ENCODE peak calls at places on chromosomes 4 and X, in eight cellular contexts. One of them, this sample, is unnamed.

GRCh38 chrX:24498975-24499374 is 33.9 kb downstream of the PDK3 start:
- DNase-seq in activated naive CD4-positive, alpha-beta T cell: no peak
- DNase-seq in AG09319: no peak
- DNase-seq in LHCN-M2: no peak
- DNase-seq in EL: no peak
- DNase-seq in activated T-cell treated with anti-CD3 and anti-CD28 coated beads, Interleukin-2, amount 50 U/mL, for 72 hours: no peak
- DNase-seq in suprapubic skin: no peak
- DNase-seq in MM.1S: peak; percentile 61
- DNase-seq in this sample: peak; percentile 25

GRCh38 chrX:1475881-1476280 is 23.2 kb upstream of the ASMTL start:
- DNase-seq in activated naive CD4-positive, alpha-beta T cell: no peak
- DNase-seq in AG09319: no peak
- DNase-seq in LHCN-M2: no peak
- DNase-seq in EL: no peak
- DNase-seq in activated T-cell treated with anti-CD3 and anti-CD28 coated beads, Interleukin-2, amount 50 U/mL, for 72 hours: no peak
- DNase-seq in suprapubic skin: no peak
- DNase-seq in MM.1S: no peak
- DNase-seq in this sample: no peak

GRCh38 chr4:184177271-184177670 is 40.4 kb downstream of the ENPP6 start:
- DNase-seq in activated naive CD4-positive, alpha-beta T cell: no peak
- DNase-seq in AG09319: no peak
- DNase-seq in LHCN-M2: no peak
- DNase-seq in EL: no peak
- DNase-seq in activated T-cell treated with anti-CD3 and anti-CD28 coated beads, Interleukin-2, amount 50 U/mL, for 72 hours: no peak
- DNase-seq in suprapubic skin: no peak
- DNase-seq in MM.1S: no peak
- DNase-seq in this sample: no peak

GRCh38 chrX:40434947-40435346 is 145.8 kb upstream of the ATP6AP2 start:
- DNase-seq in activated naive CD4-positive, alpha-beta T cell: no peak
- DNase-seq in AG09319: no peak
- DNase-seq in LHCN-M2: no peak
- DNase-seq in EL: peak; percentile 0
- DNase-seq in activated T-cell treated with anti-CD3 and anti-CD28 coated beads, Interleukin-2, amount 50 U/mL, for 72 hours: no peak
- DNase-seq in suprapubic skin: no peak
- DNase-seq in MM.1S: no peak
- DNase-seq in this sample: no peak

GRCh38 chr4:146158036-146158745 is 17.3 kb upstream of the LSM6 start:
- DNase-seq in activated naive CD4-positive, alpha-beta T cell: no peak
- DNase-seq in AG09319: no peak
- DNase-seq in LHCN-M2: no peak
- DNase-seq in EL: no peak
- DNase-seq in activated T-cell treated with anti-CD3 and anti-CD28 coated beads, Interleukin-2, amount 50 U/mL, for 72 hours: no peak
- DNase-seq in suprapubic skin: no peak
- DNase-seq in MM.1S: no peak
- DNase-seq in this sample: no peak

GRCh38 chr4:26330946-26331345 is 10.1 kb downstream of the RBPJ start:
- DNase-seq in activated naive CD4-positive, alpha-beta T cell: no peak
- DNase-seq in AG09319: no peak
- DNase-seq in LHCN-M2: no peak
- DNase-seq in EL: no peak
- DNase-seq in activated T-cell treated with anti-CD3 and anti-CD28 coated beads, Interleukin-2, amount 50 U/mL, for 72 hours: no peak
- DNase-seq in suprapubic skin: no peak
- DNase-seq in MM.1S: no peak
- DNase-seq in this sample: no peak

GRCh38 chrX:118780509-118780908 is 43.1 kb upstream of the ZCCHC12 start:
- DNase-seq in activated naive CD4-positive, alpha-beta T cell: no peak
- DNase-seq in AG09319: no peak
- DNase-seq in LHCN-M2: no peak
- DNase-seq in EL: no peak
- DNase-seq in activated T-cell treated with anti-CD3 and anti-CD28 coated beads, Interleukin-2, amount 50 U/mL, for 72 hours: no peak
- DNase-seq in suprapubic skin: no peak
- DNase-seq in MM.1S: no peak
- DNase-seq in this sample: no peak

GRCh38 chr4:955161-955921 is 18.0 kb downstream of the DGKQ start:
- DNase-seq in activated naive CD4-positive, alpha-beta T cell: no peak
- DNase-seq in AG09319: no peak
- DNase-seq in LHCN-M2: no peak
- DNase-seq in EL: no peak
- DNase-seq in activated T-cell treated with anti-CD3 and anti-CD28 coated beads, Interleukin-2, amount 50 U/mL, for 72 hours: no peak
- DNase-seq in suprapubic skin: no peak
- DNase-seq in MM.1S: no peak
- DNase-seq in this sample: no peak

GRCh38 chr4:84726356-84726755 is 143.4 kb downstream of the CDS1 start:
- DNase-seq in activated naive CD4-positive, alpha-beta T cell: no peak
- DNase-seq in AG09319: no peak
- DNase-seq in LHCN-M2: peak; percentile 22
- DNase-seq in EL: peak; percentile 29
- DNase-seq in activated T-cell treated with anti-CD3 and anti-CD28 coated beads, Interleukin-2, amount 50 U/mL, for 72 hours: no peak
- DNase-seq in suprapubic skin: no peak
- DNase-seq in MM.1S: no peak
- DNase-seq in this sample: no peak

GRCh38 chr4:18689308-18689915 is 667.9 kb upstream of the LCORL start:
- DNase-seq in activated naive CD4-positive, alpha-beta T cell: no peak
- DNase-seq in AG09319: peak; percentile 23
- DNase-seq in LHCN-M2: peak; percentile 35
- DNase-seq in EL: peak; percentile 64
- DNase-seq in activated T-cell treated with anti-CD3 and anti-CD28 coated beads, Interleukin-2, amount 50 U/mL, for 72 hours: peak; percentile 23
- DNase-seq in suprapubic skin: no peak
- DNase-seq in MM.1S: peak; percentile 69
- DNase-seq in this sample: peak; percentile 71

GRCh38 chr4:1477045-1477905 is 71.0 kb upstream of the NKX1-1 start:
- DNase-seq in activated naive CD4-positive, alpha-beta T cell: no peak
- DNase-seq in AG09319: no peak
- DNase-seq in LHCN-M2: no peak
- DNase-seq in EL: no peak
- DNase-seq in activated T-cell treated with anti-CD3 and anti-CD28 coated beads, Interleukin-2, amount 50 U/mL, for 72 hours: no peak
- DNase-seq in suprapubic skin: peak; percentile 44
- DNase-seq in MM.1S: no peak
- DNase-seq in this sample: no peak

GRCh38 chr4:138200236-138200590 is 41.9 kb downstream of the SLC7A11 start:
- DNase-seq in activated naive CD4-positive, alpha-beta T cell: no peak
- DNase-seq in AG09319: no peak
- DNase-seq in LHCN-M2: no peak
- DNase-seq in EL: no peak
- DNase-seq in activated T-cell treated with anti-CD3 and anti-CD28 coated beads, Interleukin-2, amount 50 U/mL, for 72 hours: no peak
- DNase-seq in suprapubic skin: no peak
- DNase-seq in MM.1S: no peak
- DNase-seq in this sample: peak; percentile 58

GRCh38 chr4:80367737-80368136 is 32.2 kb downstream of the CFAP299 start:
- DNase-seq in activated naive CD4-positive, alpha-beta T cell: no peak
- DNase-seq in AG09319: no peak
- DNase-seq in LHCN-M2: peak; percentile 39
- DNase-seq in EL: peak; percentile 28
- DNase-seq in activated T-cell treated with anti-CD3 and anti-CD28 coated beads, Interleukin-2, amount 50 U/mL, for 72 hours: no peak
- DNase-seq in suprapubic skin: no peak
- DNase-seq in MM.1S: no peak
- DNase-seq in this sample: no peak

GRCh38 chr4:14375816-14376215 is 626.5 kb upstream of the CPEB2 start:
- DNase-seq in activated naive CD4-positive, alpha-beta T cell: no peak
- DNase-seq in AG09319: no peak
- DNase-seq in LHCN-M2: peak; percentile 65
- DNase-seq in EL: peak; percentile 73
- DNase-seq in activated T-cell treated with anti-CD3 and anti-CD28 coated beads, Interleukin-2, amount 50 U/mL, for 72 hours: no peak
- DNase-seq in suprapubic skin: no peak
- DNase-seq in MM.1S: no peak
- DNase-seq in this sample: no peak

GRCh38 chrX:140425712-140426395 is 79.0 kb downstream of the SOX3 start:
- DNase-seq in activated naive CD4-positive, alpha-beta T cell: no peak
- DNase-seq in AG09319: no peak
- DNase-seq in LHCN-M2: no peak
- DNase-seq in EL: no peak
- DNase-seq in activated T-cell treated with anti-CD3 and anti-CD28 coated beads, Interleukin-2, amount 50 U/mL, for 72 hours: no peak
- DNase-seq in suprapubic skin: no peak
- DNase-seq in MM.1S: no peak
- DNase-seq in this sample: no peak

GRCh38 chrX:31036895-31037294 is 34.9 kb downstream of the FTHL17 start:
- DNase-seq in activated naive CD4-positive, alpha-beta T cell: no peak
- DNase-seq in AG09319: peak; percentile 1
- DNase-seq in LHCN-M2: peak; percentile 50
- DNase-seq in EL: peak; percentile 42
- DNase-seq in activated T-cell treated with anti-CD3 and anti-CD28 coated beads, Interleukin-2, amount 50 U/mL, for 72 hours: peak; percentile 18
- DNase-seq in suprapubic skin: no peak
- DNase-seq in MM.1S: peak; percentile 51
- DNase-seq in this sample: peak; percentile 50

This sample was measured in HT-29.